ENCODE peak calls at places on chromosome 1, in seven cellular contexts. E, S, J, K, Z, V and G are unnamed samples.
A peak's percentile ranks its signal among the peaks of the same experiment; 100 is the strongest.

GRCh38 chr1:31064685-31065309 is 720 bp downstream of the PUM1 start:
- ATAC-seq in Z (peak; percentile 17), V (peak; percentile 5), J (no peak), K (peak; percentile 1), E (peak; percentile 2), S (peak; percentile 0), G (peak; percentile 13)

GRCh38 chr1:204295666-204296065 is 64.1 kb downstream of the PLEKHA6 start:
- ATAC-seq in K (peak; percentile 95), Z (no peak), S (no peak), E (no peak), J (no peak), V (peak; percentile 8), G (no peak)

GRCh38 chr1:10338611-10339010 is 60.3 kb upstream of the PGD start:
- ATAC-seq in K (peak; percentile 7), Z (no peak), S (no peak), E (no peak), J (no peak), V (peak; percentile 35), G (no peak)

GRCh38 chr1:203686091-203686632 is 59.5 kb downstream of the ATP2B4 start:
- ATAC-seq in J (no peak), S (no peak), E (peak; percentile 14), V (peak; percentile 62), Z (no peak), K (peak; percentile 80), G (peak; percentile 85)

GRCh38 chr1:87084247-87084836 is 169.9 kb downstream of the HS2ST1 start:
- ATAC-seq in K (peak; percentile 62), V (peak; percentile 24), S (no peak), Z (peak; percentile 50), E (peak; percentile 76), J (no peak), G (peak; percentile 80)

GRCh38 chr1:56435434-56436337 is 143.7 kb downstream of the PLPP3 start:
- ATAC-seq in J (peak; percentile 66), S (no peak), E (no peak), K (no peak), V (no peak), Z (no peak), G (peak; percentile 46)

GRCh38 chr1:96559707-96560588 is 161.6 kb upstream of the PTBP2 start:
- ATAC-seq in J (peak; percentile 92), K (peak; percentile 88), E (peak; percentile 72), S (no peak), V (peak; percentile 90), Z (no peak), G (no peak)

GRCh38 chr1:61073871-61074270 is 8.5 kb upstream of the NFIA start:
- ATAC-seq in S (no peak), K (no peak), Z (no peak), J (no peak), V (no peak), E (no peak), G (no peak)

GRCh38 chr1:207919523-207920210 is 8.7 kb upstream of the CD34 start:
- ATAC-seq in V (peak; percentile 80), J (no peak), Z (no peak), K (no peak), E (peak; percentile 80), S (no peak), G (peak; percentile 16)

GRCh38 chr1:201714542-201715276 is 114.2 kb upstream of the IPO9 start:
- ATAC-seq in J (no peak), K (peak; percentile 35), S (no peak), E (peak; percentile 86), V (peak; percentile 55), Z (peak; percentile 33), G (peak; percentile 86)

GRCh38 chr1:206687915-206688442 is 3.3 kb downstream of the MAPKAPK2 start:
- ATAC-seq in V (no peak), Z (no peak), K (no peak), S (no peak), E (no peak), J (peak; percentile 84), G (no peak)

GRCh38 chr1:215458084-215458483 is 109.0 kb upstream of the KCTD3 start:
- ATAC-seq in J (no peak), E (no peak), V (no peak), K (no peak), Z (no peak), S (no peak), G (no peak)